ENCODE peak calls at places on chromosome 6, in nine cellular contexts. J is activated gamma-delta T cell treated with Interleukin-2 at 50 U/mL for 16 hours; H is ovary; E is SHP77 treated with DMSO at 0.1 percent for 48 hours; N is stimulated activated CD4-positive, alpha-beta T cell treated with anti-CD3 and anti-CD28 coated beads, Interleukin-1b, Interleukin-23, amount 100 ng/mL, for 1 hour; G is activated T-helper 1 cell treated with anti-CD3 and anti-CD28 coated beads, Interleukin-2, amount 50 U/mL, for 16 hours; L is AG09309; C is Caki2; D is mesendoderm. F is an unnamed sample.

GRCh38 chr6:16318538-16318937 is 80.2 kb downstream of the GMPR start:
- DNase-seq in C (no peak), H (no peak), N (no peak), G (no peak), D (no peak), E (no peak), J (no peak), L (no peak), F (no peak)

GRCh38 chr6:7996538-7997225 is 67.5 kb downstream of the BLOC1S5 start:
- DNase-seq in J (no peak), G (no peak), L (no peak), E (no peak), H (no peak), C (no peak), D (no peak), N (no peak), F (no peak)

GRCh38 chr6:24910331-24910849 is 25.4 kb downstream of the RIPOR2 start:
- DNase-seq in L (no peak), G (no peak), H (no peak), J (peak), C (no peak), D (peak), N (no peak), E (no peak), F (no peak)

GRCh38 chr6:44416103-44416502 is 28.6 kb downstream of the CDC5L start:
- DNase-seq in C (peak), G (no peak), N (no peak), J (no peak), L (no peak), H (no peak), D (no peak), E (no peak), F (no peak)

GRCh38 chr6:111703723-111704122 is 98.0 kb upstream of the TRAF3IP2 start:
- DNase-seq in H (no peak), D (no peak), L (no peak), C (no peak), G (no peak), E (no peak), J (no peak), N (no peak), F (no peak)

GRCh38 chr6:116779569-116780164 is 14.1 kb upstream of the FAM162B start:
- DNase-seq in L (peak), J (no peak), D (peak), N (no peak), G (no peak), E (peak), H (no peak), C (peak), F (no peak)

GRCh38 chr6:119079288-119079809 is 885 bp upstream of the FAM184A start:
- DNase-seq in N (no peak), C (no peak), H (no peak), J (no peak), G (no peak), D (no peak), L (peak), E (peak), F (no peak)

GRCh38 chr6:110649704-110650103 is 165.6 kb downstream of the CDK19 start:
- DNase-seq in J (no peak), H (no peak), C (no peak), D (no peak), G (no peak), L (no peak), N (no peak), E (no peak), F (no peak)

GRCh38 chr6:3214898-3215297 is 12.6 kb downstream of the TUBB2B start:
- DNase-seq in J (no peak), D (no peak), E (no peak), L (no peak), C (no peak), G (no peak), H (no peak), N (no peak), F (no peak)

GRCh38 chr6:117270121-117270959 is 5.0 kb downstream of the VGLL2 start:
- DNase-seq in J (no peak), H (no peak), G (no peak), D (peak), N (no peak), L (no peak), E (no peak), C (no peak), F (no peak)

GRCh38 chr6:5025911-5026819 is 22.3 kb upstream of the RPP40 start:
- DNase-seq in D (peak), J (no peak), E (peak), C (no peak), N (no peak), L (no peak), H (peak), G (no peak), F (no peak)

GRCh38 chr6:119683022-119683421 is 333.5 kb upstream of the MAN1A1 start:
- DNase-seq in C (no peak), E (no peak), L (no peak), H (no peak), J (no peak), N (no peak), G (no peak), D (peak), F (no peak)

GRCh38 chr6:127083231-127084015 is 35.0 kb upstream of the RSPO3 start:
- DNase-seq in J (no peak), C (no peak), E (no peak), L (no peak), H (no peak), D (no peak), G (no peak), N (no peak), F (no peak)

GRCh38 chr6:11432713-11433450 is 104.7 kb upstream of the TMEM170B start:
- DNase-seq in N (no peak), G (no peak), C (no peak), L (peak), H (no peak), E (no peak), J (no peak), D (no peak), F (no peak)

GRCh38 chr6:8064638-8065518 is 689 bp upstream of the BLOC1S5 start:
- DNase-seq in J (no peak), H (no peak), D (peak), C (no peak), G (no peak), L (no peak), N (no peak), E (no peak), F (no peak)

GRCh38 chr6:88866856-88867255 is 96.6 kb downstream of the RNGTT start:
- DNase-seq in C (no peak), H (no peak), E (no peak), L (no peak), D (no peak), N (no peak), G (no peak), J (no peak), F (no peak)

GRCh38 chr6:25041676-25042598 is 106.2 kb upstream of the RIPOR2 start:
- DNase-seq in N (no peak), L (no peak), E (no peak), H (no peak), J (peak), C (no peak), G (no peak), D (no peak), F (peak)

GRCh38 chr6:29676981-29677601 is 3.9 kb downstream of the ZFP57 start:
- DNase-seq in C (peak), H (no peak), D (peak), J (no peak), L (no peak), E (peak), G (no peak), N (no peak), F (no peak)

GRCh38 chr6:164346631-164347030 is 932.1 kb downstream of the QKI start:
- DNase-seq in N (no peak), J (no peak), G (no peak), D (peak), E (no peak), L (no peak), C (no peak), H (no peak), F (no peak)

GRCh38 chr6:138410972-138411667 is 7.1 kb downstream of the HEBP2 start:
- DNase-seq in G (no peak), H (no peak), D (no peak), N (no peak), J (no peak), E (no peak), L (peak), C (peak), F (no peak)

GRCh38 chr6:66057034-66057433 is 350.0 kb upstream of the EYS start:
- DNase-seq in L (no peak), J (no peak), H (no peak), N (no peak), C (no peak), E (no peak), D (no peak), G (no peak), F (no peak)

GRCh38 chr6:85362652-85363310 is 87.1 kb upstream of the NT5E start:
- DNase-seq in D (no peak), E (no peak), N (no peak), J (no peak), H (no peak), C (peak), L (peak), G (no peak), F (no peak)

GRCh38 chr6:80348263-80348662 is 241.8 kb downstream of the BCKDHB start:
- DNase-seq in G (no peak), J (no peak), H (no peak), E (no peak), D (no peak), N (no peak), C (no peak), L (no peak), F (no peak)

GRCh38 chr6:137357263-137357947 is 136.8 kb downstream of the OLIG3 start:
- DNase-seq in N (no peak), E (no peak), L (no peak), G (no peak), H (no peak), D (no peak), C (no peak), J (no peak), F (no peak)

GRCh38 chr6:161429921-161430490 is 156.1 kb upstream of the AGPAT4 start:
- DNase-seq in H (no peak), J (no peak), D (no peak), C (no peak), G (no peak), L (no peak), E (peak), N (no peak), F (no peak)

GRCh38 chr6:46949662-46950280 is 28.0 kb upstream of the ADGRF5 start:
- DNase-seq in D (no peak), C (no peak), H (no peak), E (no peak), G (no peak), L (no peak), J (no peak), N (no peak), F (no peak)

GRCh38 chr6:5205035-5205469 is 55.7 kb downstream of the LYRM4 start:
- DNase-seq in N (no peak), D (no peak), C (no peak), H (peak), G (no peak), E (no peak), L (no peak), J (no peak), F (no peak)

GRCh38 chr6:151869345-151869744 is 61.9 kb downstream of the ESR1 start:
- DNase-seq in N (no peak), G (no peak), D (no peak), J (no peak), H (no peak), L (no peak), C (no peak), E (no peak), F (no peak)

GRCh38 chr6:89122625-89123024 is 4.8 kb upstream of the SRSF12 start:
- DNase-seq in N (no peak), H (no peak), C (peak), L (no peak), E (peak), J (no peak), D (peak), G (no peak), F (peak)

GRCh38 chr6:4611441-4612129 is 164.6 kb upstream of the CDYL start:
- DNase-seq in N (no peak), L (no peak), G (no peak), H (no peak), C (no peak), J (no peak), E (no peak), D (no peak), F (no peak)

GRCh38 chr6:28587011-28587745 is 61.5 kb downstream of the GPX5 start:
- DNase-seq in L (no peak), J (peak), N (no peak), G (peak), H (peak), D (peak), C (peak), E (peak), F (peak)

GRCh38 chr6:134647861-134648260 is 302.0 kb downstream of the ALDH8A1 start:
- DNase-seq in H (no peak), N (no peak), L (no peak), D (no peak), C (no peak), G (no peak), J (no peak), E (no peak), F (no peak)

GRCh38 chr6:167146173-167146572 is 11.6 kb downstream of the GPR31 start:
- DNase-seq in J (no peak), H (no peak), E (no peak), D (no peak), N (no peak), C (no peak), G (no peak), L (no peak), F (no peak)

GRCh38 chr6:42165016-42165415 is 8.1 kb upstream of the GUCA1A start:
- DNase-seq in C (no peak), G (no peak), D (no peak), E (no peak), N (no peak), L (peak), J (no peak), H (no peak), F (no peak)

F was measured in CD8-positive, alpha-beta memory T cell.